ENCODE peak calls at places on chromosome 11, in ten cellular contexts. U is HTR-8/SVneo; V is astrocyte of the spinal cord; Q is NCI-H748 treated with DMSO at 0.1 percent for 48 hours; D is activated T-helper 1 cell treated with anti-CD3 and anti-CD28 coated beads, Interleukin-12 subunit alpha, Interleukin-12 subunit beta, Interleukin-2, Interleukin-4 antibody, amounts not matched to agents 30 ng/mL and 10 ng/mL and 1 ng/mL, durations not matched to agents 14 hours and 24 hours and 36 hours; Z is HCEC 1CT; K is fibroblast of the conjunctiva; E is NCI-H2171; S is activated naive CD4-positive, alpha-beta T cell treated with Interleukin-2 at 50 U/mL for 16 hours; L is stimulated activated CD8-positive, alpha-beta memory T cell treated with anti-CD3 and anti-CD28 coated beads, Interleukin-15, amount 100 ng/mL, for 24 hours. R is an unnamed sample.

GRCh38 chr11:2893021-2893528 is 7.5 kb upstream of the CDKN1C start:
- DNase-seq in Q (no peak), V (no peak), E (no peak), Z (no peak), L (no peak), D (no peak), U (no peak), K (no peak), S (no peak), R (no peak)

GRCh38 chr11:2446590-2447252 is 1.9 kb downstream of the KCNQ1 start:
- DNase-seq in Z (no peak), D (peak), V (no peak), S (no peak), Q (no peak), U (no peak), L (no peak), E (no peak), K (no peak), R (no peak)

GRCh38 chr11:66632952-66633351 is 5.6 kb upstream of the RBM4 start:
- DNase-seq in E (no peak), L (no peak), S (no peak), K (no peak), Q (no peak), Z (no peak), U (no peak), V (no peak), D (no peak), R (no peak)

GRCh38 chr11:85737738-85738137 is 51.7 kb upstream of the CCDC89 start:
- DNase-seq in D (no peak), E (no peak), U (no peak), Z (no peak), L (no peak), K (no peak), Q (no peak), V (no peak), S (peak), R (no peak)

GRCh38 chr11:123132881-123133280 is 62.2 kb downstream of the CLMP start:
- DNase-seq in Z (no peak), Q (no peak), L (no peak), U (no peak), V (no peak), S (no peak), D (no peak), K (no peak), E (no peak), R (no peak)

GRCh38 chr11:119599864-119600593 is 129.0 kb downstream of the NECTIN1 start:
- DNase-seq in U (no peak), Q (no peak), E (no peak), D (no peak), K (no peak), S (no peak), V (no peak), Z (no peak), L (no peak), R (no peak)

GRCh38 chr11:95066721-95067041 is at the start of gene SRSF8:
- DNase-seq in K (no peak), Q (peak), Z (no peak), D (no peak), E (no peak), U (no peak), V (no peak), S (no peak), L (no peak), R (no peak)

GRCh38 chr11:70109903-70110302 is 31.8 kb downstream of the ANO1 start:
- DNase-seq in E (no peak), V (no peak), Z (no peak), S (no peak), D (no peak), U (no peak), K (no peak), L (no peak), Q (no peak), R (no peak)

GRCh38 chr11:92226331-92227232 is 2.0 kb downstream of the FAT3 start:
- DNase-seq in V (no peak), E (no peak), K (no peak), U (peak), S (no peak), Z (no peak), L (no peak), D (no peak), Q (no peak), R (peak)

GRCh38 chr11:126929186-126930085 is 71.1 kb downstream of the KIRREL3 start:
- DNase-seq in L (no peak), K (peak), U (no peak), Z (no peak), V (peak), D (no peak), E (no peak), S (no peak), Q (no peak), R (no peak)

GRCh38 chr11:3934658-3935057 is 79.2 kb downstream of the STIM1 start:
- DNase-seq in S (no peak), D (no peak), U (no peak), L (no peak), Z (no peak), K (no peak), E (no peak), Q (no peak), V (no peak), R (no peak)

GRCh38 chr11:132959663-132960062 is 572.6 kb downstream of the OPCML start:
- DNase-seq in L (no peak), K (no peak), E (no peak), D (no peak), U (no peak), S (no peak), V (no peak), Z (no peak), Q (no peak), R (no peak)

GRCh38 chr11:128523616-128524015 is 63.7 kb downstream of the ETS1 start:
- DNase-seq in V (peak), D (no peak), Q (no peak), S (no peak), E (no peak), U (no peak), K (no peak), Z (peak), L (no peak), R (peak)

GRCh38 chr11:46039990-46040389 is 81.3 kb downstream of the PHF21A start:
- DNase-seq in E (no peak), S (no peak), L (no peak), K (peak), D (no peak), Z (no peak), V (peak), Q (no peak), U (no peak), R (peak)

GRCh38 chr11:130937051-130937450 is 20.8 kb upstream of the SNX19 start:
- DNase-seq in D (no peak), U (no peak), Q (no peak), Z (no peak), S (no peak), K (no peak), E (no peak), V (no peak), L (no peak), R (no peak)

GRCh38 chr11:63802637-63803414 is 10.4 kb upstream of the SPINDOC start:
- DNase-seq in K (peak), E (no peak), S (no peak), Q (no peak), V (no peak), L (no peak), D (no peak), Z (peak), U (peak), R (peak)

GRCh38 chr11:133964946-133965632 is 8.3 kb upstream of the IGSF9B start:
- DNase-seq in V (no peak), Q (no peak), K (peak), E (no peak), D (no peak), U (peak), Z (no peak), S (no peak), L (no peak), R (no peak)

GRCh38 chr11:67698247-67698646 is 23.8 kb upstream of the ALDH3B2 start:
- DNase-seq in Q (no peak), K (no peak), Z (peak), L (no peak), S (no peak), U (no peak), D (no peak), E (no peak), V (no peak), R (peak)

GRCh38 chr11:17645190-17645970 is 74.0 kb upstream of the MYOD1 start:
- DNase-seq in V (no peak), Z (no peak), Q (no peak), L (no peak), K (no peak), U (no peak), S (no peak), E (no peak), D (no peak), R (no peak)

GRCh38 chr11:37352485-37352884 is 754.4 kb upstream of the RAG2 start:
- DNase-seq in U (no peak), S (no peak), V (no peak), E (no peak), Q (no peak), K (no peak), Z (no peak), D (no peak), L (no peak), R (no peak)

GRCh38 chr11:69894126-69895047 is 75.2 kb upstream of the FGF3 start:
- DNase-seq in S (no peak), Z (no peak), K (no peak), U (no peak), L (no peak), Q (no peak), V (no peak), D (no peak), E (no peak), R (no peak)

GRCh38 chr11:131776211-131776610 is 405.8 kb downstream of the NTM start:
- DNase-seq in V (no peak), S (no peak), D (no peak), Z (no peak), L (no peak), K (no peak), Q (no peak), U (no peak), E (no peak), R (no peak)

GRCh38 chr11:59145534-59145933 is 2.9 kb downstream of the FAM111A start:
- DNase-seq in D (no peak), K (peak), Z (peak), L (no peak), Q (no peak), E (no peak), S (no peak), V (peak), U (no peak), R (peak)

GRCh38 chr11:24637520-24637919 is 140.7 kb downstream of the LUZP2 start:
- DNase-seq in L (no peak), K (no peak), V (no peak), S (no peak), U (no peak), Z (no peak), D (no peak), Q (no peak), E (no peak), R (no peak)

GRCh38 chr11:122399375-122399774 is 256.1 kb upstream of the UBASH3B start:
- DNase-seq in V (no peak), Q (no peak), D (no peak), U (no peak), E (no peak), Z (no peak), K (no peak), L (no peak), S (no peak), R (no peak)

GRCh38 chr11:94725071-94725470 is 43.1 kb upstream of the AMOTL1 start:
- DNase-seq in K (no peak), S (no peak), Q (no peak), D (no peak), V (no peak), L (no peak), U (no peak), Z (no peak), E (no peak), R (no peak)

GRCh38 chr11:121559812-121560211 is 107.0 kb upstream of the SORL1-AS1 start:
- DNase-seq in K (no peak), D (no peak), Z (no peak), L (no peak), Q (no peak), V (no peak), E (no peak), S (no peak), U (no peak), R (no peak)

GRCh38 chr11:58434217-58434616 is 6.3 kb upstream of the OR5B2 start:
- DNase-seq in K (no peak), V (no peak), Z (no peak), L (no peak), Q (no peak), S (no peak), U (no peak), D (no peak), E (no peak), R (no peak)

GRCh38 chr11:6606471-6607189 is 3.1 kb downstream of the ILK start:
- DNase-seq in E (no peak), V (peak), K (peak), S (peak), Z (peak), U (peak), L (no peak), D (peak), Q (peak), R (peak)

GRCh38 chr11:60159284-60159683 is 23.6 kb downstream of the MS4A6A start:
- DNase-seq in L (no peak), Q (no peak), E (no peak), D (no peak), U (no peak), S (no peak), K (no peak), Z (no peak), V (no peak), R (no peak)

GRCh38 chr11:69595805-69596665 is 44.9 kb upstream of the CCND1 start:
- DNase-seq in D (no peak), V (no peak), E (no peak), S (no peak), Q (no peak), U (no peak), K (no peak), L (no peak), Z (no peak), R (no peak)

GRCh38 chr11:77095551-77096490 is 6.8 kb upstream of the OMP start:
- DNase-seq in V (no peak), Z (no peak), U (no peak), L (no peak), Q (no peak), S (no peak), K (no peak), E (no peak), D (no peak), R (no peak)

GRCh38 chr11:134250675-134251074 is 2.5 kb downstream of the THYN1 start:
- DNase-seq in L (no peak), D (no peak), Z (no peak), E (no peak), K (no peak), S (no peak), Q (no peak), U (no peak), V (no peak), R (no peak)

GRCh38 chr11:35404397-35404775 is 15.0 kb downstream of the SLC1A2 start:
- DNase-seq in Z (peak), U (peak), K (no peak), E (no peak), L (no peak), S (no peak), D (no peak), Q (peak), V (peak), R (peak)

R was measured in foreskin fibroblast.